ENCODE peak calls at places on chromosomes 3 and 15, in six cellular contexts. One of them, this sample, is unnamed.

GRCh38 chr3:185225523-185225922 is 28.3 kb downstream of the EHHADH start:
- DNase-seq in PC-3: peak
- DNase-seq in breast epithelium: no peak
- DNase-seq in upper lobe of left lung: no peak
- DNase-seq in psoas muscle: no peak
- DNase-seq in lower lobe of right lung: no peak
- DNase-seq in this sample: no peak

GRCh38 chr3:62159693-62160092 is 213.7 kb downstream of the FEZF2 start:
- DNase-seq in lower lobe of right lung: no peak
- DNase-seq in psoas muscle: peak
- DNase-seq in upper lobe of left lung: no peak
- DNase-seq in PC-3: no peak
- DNase-seq in breast epithelium: peak
- DNase-seq in this sample: no peak

GRCh38 chr3:63364495-63364894 is 86.4 kb downstream of the SYNPR start:
- DNase-seq in psoas muscle: no peak
- DNase-seq in lower lobe of right lung: no peak
- DNase-seq in PC-3: peak
- DNase-seq in breast epithelium: no peak
- DNase-seq in upper lobe of left lung: no peak
- DNase-seq in this sample: no peak

GRCh38 chr3:169865176-169865800 is 4.4 kb downstream of the LRRC31 start:
- DNase-seq in lower lobe of right lung: no peak
- DNase-seq in psoas muscle: no peak
- DNase-seq in PC-3: no peak
- DNase-seq in breast epithelium: no peak
- DNase-seq in upper lobe of left lung: no peak
- DNase-seq in this sample: no peak

GRCh38 chr3:149648525-149648924 is 9.3 kb downstream of the WWTR1 start:
- DNase-seq in breast epithelium: no peak
- DNase-seq in lower lobe of right lung: no peak
- DNase-seq in upper lobe of left lung: no peak
- DNase-seq in psoas muscle: no peak
- DNase-seq in PC-3: no peak
- DNase-seq in this sample: no peak

GRCh38 chr3:189572249-189572648 is 58.9 kb upstream of the TP63 start:
- DNase-seq in PC-3: peak
- DNase-seq in breast epithelium: no peak
- DNase-seq in lower lobe of right lung: no peak
- DNase-seq in psoas muscle: no peak
- DNase-seq in upper lobe of left lung: no peak
- DNase-seq in this sample: no peak

GRCh38 chr3:15198686-15199085 is 7.4 kb upstream of the CAPN7 start:
- DNase-seq in breast epithelium: no peak
- DNase-seq in lower lobe of right lung: no peak
- DNase-seq in psoas muscle: no peak
- DNase-seq in upper lobe of left lung: no peak
- DNase-seq in PC-3: no peak
- DNase-seq in this sample: no peak

GRCh38 chr15:56963719-56964118 is 45.3 kb downstream of the TCF12 start:
- DNase-seq in breast epithelium: no peak
- DNase-seq in upper lobe of left lung: no peak
- DNase-seq in lower lobe of right lung: no peak
- DNase-seq in PC-3: no peak
- DNase-seq in psoas muscle: no peak
- DNase-seq in this sample: no peak

GRCh38 chr3:105904683-105905320 is 36.0 kb upstream of the CBLB start:
- DNase-seq in lower lobe of right lung: no peak
- DNase-seq in breast epithelium: no peak
- DNase-seq in upper lobe of left lung: no peak
- DNase-seq in psoas muscle: no peak
- DNase-seq in PC-3: peak
- DNase-seq in this sample: no peak

GRCh38 chr15:49270541-49271421 is 100.7 kb downstream of the GALK2 start:
- DNase-seq in upper lobe of left lung: no peak
- DNase-seq in breast epithelium: peak
- DNase-seq in PC-3: peak
- DNase-seq in lower lobe of right lung: no peak
- DNase-seq in psoas muscle: peak
- DNase-seq in this sample: no peak

GRCh38 chr3:49856181-49857005 is at the start of gene TRAIP:
- DNase-seq in upper lobe of left lung: peak
- DNase-seq in psoas muscle: peak
- DNase-seq in PC-3: peak
- DNase-seq in lower lobe of right lung: peak
- DNase-seq in breast epithelium: peak
- DNase-seq in this sample: peak

GRCh38 chr3:49668414-49668797 is 5.7 kb upstream of the APEH start:
- DNase-seq in psoas muscle: no peak
- DNase-seq in lower lobe of right lung: no peak
- DNase-seq in upper lobe of left lung: no peak
- DNase-seq in breast epithelium: no peak
- DNase-seq in PC-3: peak
- DNase-seq in this sample: no peak

GRCh38 chr3:172446198-172446597 is 2.1 kb downstream of the GHSR start:
- DNase-seq in lower lobe of right lung: no peak
- DNase-seq in PC-3: peak
- DNase-seq in breast epithelium: no peak
- DNase-seq in upper lobe of left lung: no peak
- DNase-seq in psoas muscle: no peak
- DNase-seq in this sample: no peak

GRCh38 chr3:12393894-12394293 is 90.4 kb upstream of the TSEN2 start:
- DNase-seq in breast epithelium: no peak
- DNase-seq in lower lobe of right lung: no peak
- DNase-seq in PC-3: peak
- DNase-seq in psoas muscle: no peak
- DNase-seq in upper lobe of left lung: no peak
- DNase-seq in this sample: no peak

GRCh38 chr3:184381261-184382224 is 1.7 kb downstream of the CHRD start:
- DNase-seq in PC-3: no peak
- DNase-seq in lower lobe of right lung: no peak
- DNase-seq in upper lobe of left lung: peak
- DNase-seq in breast epithelium: no peak
- DNase-seq in psoas muscle: peak
- DNase-seq in this sample: no peak

GRCh38 chr3:53231532-53232511 is 24.0 kb downstream of the TKT start:
- DNase-seq in lower lobe of right lung: peak
- DNase-seq in psoas muscle: no peak
- DNase-seq in upper lobe of left lung: no peak
- DNase-seq in breast epithelium: no peak
- DNase-seq in PC-3: no peak
- DNase-seq in this sample: peak

GRCh38 chr15:62171882-62172281 is 6.8 kb upstream of the C2CD4B start:
- DNase-seq in psoas muscle: no peak
- DNase-seq in PC-3: no peak
- DNase-seq in upper lobe of left lung: no peak
- DNase-seq in breast epithelium: no peak
- DNase-seq in lower lobe of right lung: no peak
- DNase-seq in this sample: no peak

GRCh38 chr15:62173215-62173614 is 8.1 kb upstream of the C2CD4B start:
- DNase-seq in breast epithelium: no peak
- DNase-seq in psoas muscle: peak
- DNase-seq in PC-3: peak
- DNase-seq in lower lobe of right lung: peak
- DNase-seq in upper lobe of left lung: no peak
- DNase-seq in this sample: no peak
- H3K27ac ChIP-seq in breast epithelium: peak
- H3K27ac ChIP-seq in psoas muscle: peak
- H3K27ac ChIP-seq in PC-3: no peak
- H3K27ac ChIP-seq in lower lobe of right lung: peak
- H3K27ac ChIP-seq in upper lobe of left lung: peak
- H3K27ac ChIP-seq in this sample: peak

GRCh38 chr3:126348308-126348920 is 8.8 kb downstream of the KLF15 start:
- DNase-seq in lower lobe of right lung: peak
- DNase-seq in psoas muscle: peak
- DNase-seq in PC-3: no peak
- DNase-seq in breast epithelium: no peak
- DNase-seq in upper lobe of left lung: peak
- DNase-seq in this sample: no peak
- TF ChIP-seq CTCF in lower lobe of right lung: no peak
- TF ChIP-seq CTCF in psoas muscle: peak
- TF ChIP-seq CTCF in PC-3: peak
- TF ChIP-seq CTCF in breast epithelium: no peak
- TF ChIP-seq CTCF in upper lobe of left lung: no peak
- TF ChIP-seq CTCF in this sample: peak

GRCh38 chr15:90219421-90220141 is 14.2 kb downstream of the CIB1 start:
- DNase-seq in psoas muscle: peak
- DNase-seq in upper lobe of left lung: peak
- DNase-seq in PC-3: no peak
- DNase-seq in lower lobe of right lung: peak
- DNase-seq in breast epithelium: no peak
- DNase-seq in this sample: no peak
- H3K27ac ChIP-seq in psoas muscle: no peak
- H3K27ac ChIP-seq in upper lobe of left lung: no peak
- H3K27ac ChIP-seq in PC-3: peak
- H3K27ac ChIP-seq in lower lobe of right lung: no peak
- H3K27ac ChIP-seq in breast epithelium: no peak
- H3K27ac ChIP-seq in this sample: no peak

DNA sequence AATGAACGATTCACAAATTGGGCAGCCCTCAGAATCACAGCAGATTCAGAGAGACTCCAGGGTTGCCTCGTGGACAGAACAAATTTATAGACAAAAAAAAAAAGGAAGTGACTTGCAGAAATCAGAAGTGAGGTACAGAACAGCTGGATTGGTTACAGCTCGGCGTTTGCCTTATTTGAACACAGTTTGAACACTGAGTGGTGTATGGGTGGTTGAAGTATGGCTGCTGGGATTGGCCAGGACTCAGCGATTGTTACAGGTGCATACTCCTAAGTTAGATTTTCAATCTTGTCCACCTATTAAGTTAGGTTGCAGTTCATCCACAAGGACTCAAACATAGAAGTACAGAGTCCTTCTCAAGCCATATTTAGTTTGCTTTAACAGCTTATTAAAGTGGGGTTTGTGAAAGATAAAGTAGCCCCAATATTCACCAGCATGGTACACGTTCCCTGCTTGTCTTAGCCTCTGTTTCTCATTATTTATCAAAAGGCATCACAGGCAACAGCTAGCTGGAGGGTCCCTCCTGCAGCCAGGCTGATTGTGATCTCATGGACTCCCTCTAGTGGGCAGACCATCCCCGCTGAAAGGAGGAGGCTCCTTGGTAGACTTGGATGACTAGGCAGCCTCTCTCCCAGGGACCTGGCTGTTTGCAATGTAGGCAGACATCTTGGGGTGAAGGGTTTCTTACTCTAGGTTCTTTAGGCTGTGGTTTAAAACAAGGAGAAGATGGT is 17.6 kb upstream of the ALDH1L1 start:
- DNase-seq in PC-3: peak
- DNase-seq in psoas muscle: peak
- DNase-seq in upper lobe of left lung: no peak
- DNase-seq in breast epithelium: peak
- DNase-seq in lower lobe of right lung: peak
- DNase-seq in this sample: no peak
- TF ChIP-seq CTCF in PC-3: peak
- TF ChIP-seq CTCF in psoas muscle: peak
- TF ChIP-seq CTCF in upper lobe of left lung: peak
- TF ChIP-seq CTCF in breast epithelium: no peak
- TF ChIP-seq CTCF in lower lobe of right lung: peak
- TF ChIP-seq CTCF in this sample: peak

GRCh38 chr15:66778716-66779115 is 76.7 kb downstream of the SMAD6 start:
- DNase-seq in breast epithelium: no peak
- DNase-seq in psoas muscle: no peak
- DNase-seq in lower lobe of right lung: no peak
- DNase-seq in PC-3: no peak
- DNase-seq in upper lobe of left lung: no peak
- DNase-seq in this sample: no peak
- H3K27ac ChIP-seq in breast epithelium: no peak
- H3K27ac ChIP-seq in psoas muscle: no peak
- H3K27ac ChIP-seq in lower lobe of right lung: peak
- H3K27ac ChIP-seq in PC-3: no peak
- H3K27ac ChIP-seq in upper lobe of left lung: no peak
- H3K27ac ChIP-seq in this sample: no peak